ENCODE peak calls at places on chromosomes 1 and 21, in four cellular contexts. M is CD4-positive, alpha-beta T cell; X is fibroblast of the aortic adventitia; L is central memory CD4-positive, alpha-beta T cell. N is an unnamed sample.

GRCh38 chr1:60425528-60425927 is 352.0 kb upstream of the C1orf87 start:
- DNase-seq in M (no peak), X (peak), L (no peak), N (no peak)

GRCh38 chr1:78003882-78004718 is 639 bp upstream of the DNAJB4 start:
- DNase-seq in M (no peak), X (peak), L (no peak), N (no peak)

GRCh38 chr1:207822602-207823451 is 71.0 kb downstream of the CD46 start:
- DNase-seq in M (peak), X (peak), L (peak), N (peak)

GRCh38 chr1:219783605-219784004 is 144.8 kb downstream of the SLC30A10 start:
- DNase-seq in M (no peak), X (no peak), L (no peak), N (no peak)

GRCh38 chr1:77632216-77632615 is 50.2 kb downstream of the ZZZ3 start:
- DNase-seq in M (no peak), X (no peak), L (no peak), N (no peak)

GRCh38 chr1:150257624-150258274 is at the start of gene CA14:
- DNase-seq in M (no peak), X (no peak), L (no peak), N (no peak)

GRCh38 chr1:51643362-51643761 is 26.5 kb downstream of the OSBPL9 start:
- DNase-seq in M (no peak), X (no peak), L (no peak), N (no peak)

GRCh38 chr21:38293765-38294164 is 37.0 kb downstream of the KCNJ15 start:
- DNase-seq in M (no peak), X (no peak), L (no peak), N (no peak)

GRCh38 chr1:49728377-49728776 is 295.4 kb downstream of the AGBL4 start:
- DNase-seq in M (no peak), X (no peak), L (no peak), N (no peak)

GRCh38 chr1:31447210-31447609 is 34.2 kb downstream of the SERINC2 start:
- DNase-seq in M (no peak), X (no peak), L (no peak), N (no peak)

GRCh38 chr21:46605759-46606426 is 1.0 kb upstream of the S100B start:
- DNase-seq in M (peak), X (no peak), L (peak), N (no peak)

N was measured in activated CD4-positive, CD25-positive, alpha-beta regulatory T cell.